ENCODE peak calls at places on chromosomes 4 and X, in four cellular contexts. S is IMR-90, Q is tibial nerve, V is adrenal gland. G is an unnamed sample.

GRCh38 chr4:169934794-169935400 is 91.3 kb downstream of the MFAP3L start:
- DNase-seq in Q (no peak), V (no peak), S (no peak), G (no peak)

GRCh38 chr4:169485791-169486742 is 126.3 kb downstream of the NEK1 start:
- DNase-seq in V (no peak), Q (no peak), S (peak; percentile 71), G (no peak)

GRCh38 chrX:15749642-15750610 is 11.9 kb downstream of the CA5B start:
- DNase-seq in Q (no peak), S (peak; percentile 6), V (peak; percentile 37), G (no peak)

GRCh38 chr4:102501635-102502382 is 650 bp downstream of the NFKB1 start:
- DNase-seq in V (peak; percentile 81), Q (peak; percentile 59), S (peak; percentile 76), G (peak; percentile 35)

GRCh38 chr4:37561803-37562207 is 124.4 kb downstream of the RELL1 start:
- DNase-seq in S (peak; percentile 80), V (no peak), Q (no peak), G (no peak)

GRCh38 chrX:54540289-54540688 is 10.3 kb downstream of the GNL3L start:
- DNase-seq in Q (no peak), S (peak; percentile 72), V (no peak), G (no peak)

GRCh38 chrX:153603131-153603656 is 4.3 kb upstream of the CCNQ start:
- DNase-seq in S (no peak), V (no peak), Q (no peak), G (no peak)

GRCh38 chrX:10567136-10567535 is 53.2 kb downstream of the MID1 start:
- DNase-seq in S (no peak), Q (no peak), V (no peak), G (no peak)

GRCh38 chr4:86033171-86033570 is 326.7 kb downstream of the MAPK10 start:
- DNase-seq in V (peak; percentile 50), Q (no peak), S (peak; percentile 41), G (no peak)

GRCh38 chrX:47489507-47490275 is 6.7 kb upstream of the ZNF41 start:
- DNase-seq in V (no peak), S (no peak), Q (no peak), G (no peak)

GRCh38 chrX:18426004-18426320 is 554 bp downstream of the CDKL5 start:
- DNase-seq in Q (no peak), S (no peak), V (no peak), G (no peak)

GRCh38 chr4:81635747-81636146 is 164.0 kb upstream of the RASGEF1B start:
- DNase-seq in V (peak; percentile 41), S (no peak), Q (peak; percentile 18), G (no peak)

GRCh38 chrX:23276475-23276874 is 58.2 kb upstream of the PTCHD1 start:
- DNase-seq in S (no peak), Q (no peak), V (no peak), G (no peak)

GRCh38 chr4:168560184-168560834 is 63.5 kb downstream of the PALLD start:
- DNase-seq in V (no peak), S (peak; percentile 70), Q (no peak), G (no peak)

GRCh38 chrX:106510713-106511411 is 100.9 kb upstream of the RADX start:
- DNase-seq in S (no peak), Q (no peak), V (no peak), G (no peak)

GRCh38 chr4:150315691-150316090 is 237.4 kb downstream of the DCLK2 start:
- DNase-seq in S (no peak), Q (no peak), V (no peak), G (no peak)

GRCh38 chrX:124212622-124213021 is 119.8 kb upstream of the TEX13D start:
- DNase-seq in Q (no peak), S (no peak), V (no peak), G (no peak)

GRCh38 chrX:53317365-53318069 is 36.1 kb upstream of the IQSEC2 start:
- DNase-seq in V (peak; percentile 74), Q (peak; percentile 46), S (peak; percentile 43), G (peak; percentile 40)

GRCh38 chrX:77298790-77299189 is 148.4 kb upstream of the FGF16 start:
- DNase-seq in S (no peak), Q (no peak), V (no peak), G (no peak)

GRCh38 chrX:110015027-110015426 is 12.1 kb downstream of the TMEM164 start:
- DNase-seq in Q (no peak), S (no peak), V (peak; percentile 17), G (no peak)

GRCh38 chr4:47465008-47465407 is 1.5 kb upstream of the COMMD8 start:
- DNase-seq in S (no peak), V (no peak), Q (no peak), G (no peak)

GRCh38 chr4:47466061-47466785 is 2.7 kb upstream of the COMMD8 start:
- DNase-seq in Q (no peak), V (no peak), S (no peak), G (no peak)

GRCh38 chr4:47462799-47463234 is 685 bp downstream of the COMMD8 start:
- DNase-seq in S (peak; percentile 3), Q (no peak), V (no peak), G (no peak)

GRCh38 chr4:47468686-47469365 is 5.3 kb upstream of the COMMD8 start:
- DNase-seq in V (no peak), S (peak; percentile 66), Q (no peak), G (no peak)

GRCh38 chr4:47463235-47463956 is at the start of gene COMMD8:
- DNase-seq in S (peak; percentile 95), Q (peak; percentile 90), V (peak; percentile 98), G (peak; percentile 57)
- TF ChIP-seq POLR2A in S (peak; percentile 39), Q (peak; percentile 60), V (peak; percentile 48), G (peak; percentile 83)

GRCh38 chr4:38871593-38871992 is 4.0 kb downstream of the FAM114A1 start:
- DNase-seq in Q (no peak), S (peak; percentile 28), V (no peak), G (no peak)

GRCh38 chr4:38873290-38873949 is 5.8 kb downstream of the FAM114A1 start:
- DNase-seq in V (no peak), S (no peak), Q (no peak), G (no peak)

GRCh38 chr4:38870098-38870850 is 2.7 kb downstream of the FAM114A1 start:
- DNase-seq in V (peak; percentile 42), S (peak; percentile 30), Q (no peak), G (no peak)

GRCh38 chr4:38869511-38869910 is 1.9 kb downstream of the FAM114A1 start:
- DNase-seq in S (no peak), V (no peak), Q (no peak), G (no peak)

DNA sequence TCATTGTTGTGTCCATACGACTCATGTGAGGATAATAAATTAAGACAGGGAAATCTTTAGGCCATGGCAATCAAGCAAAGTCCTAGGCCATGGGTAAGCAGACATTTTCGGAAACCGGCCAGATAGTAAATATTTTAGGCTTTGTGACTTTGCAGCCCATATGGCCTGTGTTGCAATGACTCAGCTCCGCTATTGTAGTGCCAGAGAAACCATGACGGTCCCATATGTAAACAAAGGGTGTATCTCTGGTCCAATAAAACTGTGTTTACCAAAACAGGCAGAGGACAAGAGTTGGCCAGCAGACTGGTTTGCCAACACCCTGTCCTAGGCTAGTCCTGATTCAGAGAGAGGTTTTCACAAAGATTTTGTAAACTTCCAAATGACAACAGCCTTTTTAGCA is 5.0 kb downstream of the FAM114A1 start:
- DNase-seq in S (peak; percentile 77), Q (no peak), V (no peak), G (no peak)
- TF ChIP-seq POLR2A in S (no peak), Q (no peak), V (no peak), G (no peak)

DNA sequence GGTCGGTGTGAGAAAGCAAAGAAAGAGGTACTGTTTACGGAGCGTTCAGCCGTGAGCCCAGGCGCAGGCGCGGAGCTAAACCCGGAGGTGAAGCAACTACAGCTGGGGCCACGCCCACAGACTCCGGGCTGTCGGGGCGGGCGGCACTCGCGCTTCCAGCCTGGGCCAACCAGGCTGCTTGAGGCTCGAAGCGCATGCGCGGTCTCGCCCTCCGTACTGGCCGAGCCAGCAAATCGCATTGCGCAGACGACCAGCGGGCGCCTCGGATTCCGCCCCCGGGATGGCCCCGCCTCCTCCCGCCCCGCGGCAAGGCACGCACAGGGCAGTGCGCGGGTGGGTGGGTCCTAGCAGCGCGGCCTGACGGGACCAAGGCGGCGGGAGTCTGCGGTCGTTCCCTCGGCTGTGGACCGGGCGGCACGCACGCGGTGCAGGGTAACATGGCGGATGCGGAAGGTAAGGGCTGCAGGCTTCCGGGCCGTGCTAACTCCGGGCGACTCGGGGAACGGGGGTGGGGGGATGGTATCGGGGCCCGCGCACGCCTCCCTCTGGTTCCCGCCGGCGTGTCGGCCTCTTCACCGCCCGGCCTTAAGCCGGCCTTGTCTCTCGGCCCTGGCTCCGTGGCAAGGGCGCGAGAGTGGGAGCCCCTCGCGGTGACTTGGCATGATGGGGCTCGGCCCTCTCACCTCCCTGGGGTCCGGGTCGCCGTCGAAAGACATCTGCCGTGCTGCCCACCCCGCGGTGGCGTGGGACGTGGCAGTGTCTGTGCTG is at the start of gene DKC1:
- DNase-seq in S (peak; percentile 94), V (peak; percentile 96), Q (peak; percentile 85), G (peak; percentile 90)
- TF ChIP-seq POLR2A in S (peak; percentile 70), V (peak; percentile 62), Q (no peak), G (peak; percentile 72)

GRCh38 chr4:26320453-26321325 is at the start of gene RBPJ:
- DNase-seq in S (peak; percentile 99), Q (peak; percentile 76), V (peak; percentile 92), G (peak; percentile 69)
- TF ChIP-seq POLR2A in S (peak; percentile 88), Q (peak; percentile 62), V (peak; percentile 56), G (peak; percentile 43)

DNA sequence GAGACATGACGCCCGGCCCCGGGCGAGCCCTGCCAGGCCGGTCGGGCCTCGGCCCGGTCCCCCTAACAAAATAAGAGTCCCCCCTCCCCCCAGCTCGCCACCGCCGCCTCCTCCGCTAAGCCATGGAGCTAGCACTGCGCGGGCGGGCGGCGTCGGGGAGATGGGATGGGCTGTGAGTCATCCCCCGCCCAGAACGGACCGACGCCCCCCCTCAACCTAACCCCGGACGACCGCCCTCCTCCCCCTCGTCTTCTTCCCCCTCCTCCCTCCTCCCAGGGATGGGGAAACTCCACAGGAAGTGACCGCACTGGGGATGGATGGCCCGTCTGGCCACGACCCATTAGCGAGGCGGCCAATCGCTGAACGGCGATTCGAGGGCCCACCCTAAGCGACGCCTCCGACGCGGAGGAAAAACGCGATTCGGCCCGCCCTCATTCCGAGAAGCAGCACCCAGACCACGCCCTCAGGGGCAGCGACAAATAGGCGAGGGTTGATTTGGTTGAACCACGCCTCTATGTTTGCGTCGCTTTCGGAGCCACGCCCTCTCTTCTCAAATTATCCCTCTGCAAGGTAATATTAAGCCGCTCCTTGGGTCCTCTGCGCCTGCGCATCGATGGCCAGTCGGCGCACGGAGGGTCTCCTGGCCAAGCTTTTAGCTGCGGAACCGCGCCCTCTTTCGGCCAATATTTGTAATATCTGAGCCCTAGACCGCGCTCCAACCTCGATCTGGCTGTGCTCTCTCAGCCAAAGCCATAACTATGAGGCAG is at the start of gene TFE3:
- DNase-seq in V (peak; percentile 98), Q (peak; percentile 97), S (peak; percentile 98), G (peak; percentile 54)
- TF ChIP-seq POLR2A in V (peak; percentile 83), Q (peak; percentile 44), S (peak; percentile 65), G (peak; percentile 49)

DNA sequence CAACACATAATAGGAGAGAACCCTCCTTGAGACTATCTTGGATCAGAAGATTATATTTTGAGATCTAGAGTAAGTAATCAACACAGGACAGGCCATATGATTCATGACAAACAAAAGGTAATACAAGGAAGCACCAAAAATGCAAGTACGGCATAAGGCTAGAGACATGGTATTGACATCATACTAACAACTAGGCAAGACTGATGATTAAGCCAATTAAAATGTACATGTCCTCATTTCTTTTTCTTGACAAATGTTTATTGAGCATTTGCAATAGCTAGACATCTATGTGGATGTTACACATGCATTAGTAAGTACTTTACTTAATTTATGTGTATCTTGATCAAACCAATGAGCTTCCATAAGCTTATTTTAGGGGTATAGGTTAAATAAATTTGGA is 695.7 kb upstream of the GALNTL6 start:
- DNase-seq in V (no peak), S (no peak), Q (no peak), G (no peak)
- TF ChIP-seq POLR2A in V (no peak), S (no peak), Q (no peak), G (no peak)

GRCh38 chr4:146522098-146522861 is 540 bp upstream of the SLC10A7 start:
- DNase-seq in V (peak; percentile 91), Q (peak; percentile 86), S (peak; percentile 80), G (peak; percentile 56)
- TF ChIP-seq POLR2A in V (peak; percentile 66), Q (no peak), S (peak; percentile 19), G (peak; percentile 67)